ENCODE peak calls at places on chromosomes 6 and 20, in seven cellular contexts. E, O, Y, D, V, R and A are unnamed samples.

GRCh38 chr6:63671098-63671754 is 35.6 kb downstream of the PHF3 start:
- DNase-seq in V (no peak), Y (no peak), E (no peak), D (no peak), R (no peak), O (no peak), A (no peak)

GRCh38 chr20:44083220-44083933 is 103.6 kb downstream of the JPH2 start:
- DNase-seq in E (peak), Y (no peak), R (no peak), O (no peak), D (no peak), V (peak), A (no peak)

GRCh38 chr20:16018881-16019280 is 554.4 kb downstream of the KIF16B start:
- DNase-seq in V (no peak), O (no peak), E (no peak), R (no peak), D (no peak), Y (no peak), A (no peak)

GRCh38 chr6:37256692-37257319 is 766 bp upstream of the TBC1D22B start:
- DNase-seq in Y (no peak), R (no peak), E (no peak), O (no peak), V (no peak), D (no peak), A (no peak)

GRCh38 chr6:4189249-4189648 is 53.9 kb upstream of the ECI2 start:
- DNase-seq in V (no peak), D (no peak), R (no peak), E (no peak), O (no peak), Y (no peak), A (no peak)

GRCh38 chr20:52056203-52057062 is 135.1 kb downstream of the ZFP64 start:
- DNase-seq in R (no peak), D (no peak), E (no peak), O (no peak), V (no peak), Y (no peak), A (no peak)

GRCh38 chr6:137496909-137497721 is 2.9 kb upstream of the OLIG3 start:
- DNase-seq in V (no peak), O (no peak), R (no peak), Y (no peak), D (no peak), E (no peak), A (peak)

GRCh38 chr20:326645-327031 is 1.3 kb downstream of the SOX12 start:
- DNase-seq in Y (no peak), D (no peak), R (no peak), E (peak), O (peak), V (no peak), A (no peak)

GRCh38 chr20:36206641-36207040 is 29.6 kb upstream of the AAR2 start:
- DNase-seq in Y (no peak), E (no peak), R (no peak), D (no peak), V (no peak), O (no peak), A (no peak)

GRCh38 chr20:4108495-4109306 is 93.3 kb upstream of the RNF24 start:
- DNase-seq in E (no peak), R (peak), D (peak), V (peak), Y (peak), O (peak), A (peak)

GRCh38 chr6:146543211-146543939 is at the start of gene RAB32:
- DNase-seq in D (peak), Y (peak), O (peak), V (peak), R (peak), E (peak), A (peak)

GRCh38 chr6:121223930-121224329 is 110.3 kb downstream of the TBC1D32 start:
- DNase-seq in Y (no peak), R (no peak), O (no peak), E (no peak), V (no peak), D (no peak), A (no peak)

GRCh38 chr6:125818225-125818657 is 27.5 kb downstream of the NCOA7 start:
- DNase-seq in E (no peak), V (no peak), Y (no peak), O (no peak), D (no peak), R (no peak), A (no peak)

DNA sequence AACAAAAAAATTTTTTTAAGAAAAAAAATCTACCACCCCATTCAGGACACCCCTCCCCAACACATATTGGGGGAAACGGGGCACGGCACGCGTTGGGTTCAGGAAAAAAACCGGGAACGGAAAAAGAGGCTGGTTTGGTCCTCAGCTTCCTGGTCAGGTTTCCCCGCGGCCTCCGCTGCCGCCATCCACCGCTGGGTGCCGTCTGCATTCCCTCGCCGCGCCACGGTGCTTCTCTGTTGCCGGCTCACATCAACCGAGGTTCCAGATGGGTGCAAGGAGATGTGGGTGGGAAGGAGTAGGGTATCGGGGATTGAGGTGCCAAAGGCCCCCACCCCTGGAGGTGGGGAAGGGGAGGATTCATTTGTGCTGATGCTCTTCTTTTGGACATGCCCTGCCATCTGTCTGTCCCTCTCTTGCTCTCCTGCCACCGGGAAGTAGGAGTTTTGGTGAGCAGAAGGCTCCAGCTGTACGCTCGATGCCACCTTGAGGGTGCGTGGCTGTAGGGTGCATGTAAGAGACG is 5.8 kb downstream of the MCCD1 start:
- DNase-seq in O (no peak), R (no peak), V (no peak), E (peak), D (no peak), Y (no peak), A (no peak)
- TF ChIP-seq POLR2A in O (no peak), R (no peak), V (no peak), E (no peak), D (no peak), Y (no peak), A (no peak)

DNA sequence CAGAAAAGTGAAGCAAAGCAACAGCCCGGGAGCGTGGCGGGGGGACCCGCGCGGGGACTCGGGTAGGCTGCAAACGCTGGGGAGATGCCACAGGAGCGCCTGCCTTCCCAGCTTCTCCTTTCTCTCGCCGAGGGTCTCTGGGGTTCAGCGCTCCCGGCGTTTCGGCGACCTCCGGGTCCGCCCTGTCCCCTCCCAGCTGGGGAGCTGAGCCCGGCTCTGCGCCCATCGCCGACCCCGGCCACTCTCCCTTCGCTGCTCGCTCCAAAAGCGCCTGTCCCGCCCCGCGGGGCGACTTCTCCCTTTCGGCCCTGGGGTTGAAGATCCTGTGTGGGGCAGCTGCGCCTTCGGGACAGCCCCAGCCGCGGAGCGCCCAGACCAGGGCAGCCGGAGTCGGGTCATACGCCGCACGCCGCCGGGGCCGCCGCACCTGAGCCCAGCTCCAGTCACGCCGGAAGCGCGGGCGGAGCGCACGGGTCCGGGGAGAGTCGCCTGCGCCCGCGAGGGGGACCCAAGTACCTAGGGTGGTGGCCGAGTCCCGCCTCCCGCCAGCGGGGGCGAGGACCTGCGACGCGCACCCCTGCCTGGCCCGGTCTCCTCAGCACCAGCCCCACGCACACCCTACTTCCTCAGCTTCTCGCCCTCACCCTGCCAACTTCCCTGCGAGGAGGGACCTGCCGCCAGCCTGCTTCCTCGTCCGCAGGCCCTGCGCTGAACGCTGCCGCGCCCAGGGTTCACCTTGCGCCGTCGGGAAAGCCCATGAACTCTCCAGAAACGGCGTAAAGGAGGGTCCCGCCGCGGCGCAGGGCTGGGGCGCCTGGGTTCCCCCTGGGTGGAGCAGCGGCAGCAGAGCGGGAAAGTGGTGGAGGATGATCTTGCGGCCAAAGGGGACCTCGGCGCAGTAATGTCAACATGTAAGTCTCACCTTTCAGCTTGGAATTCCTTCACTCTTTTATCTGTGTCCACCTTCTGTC is at the start of gene ADGRG6:
- DNase-seq in R (peak), Y (no peak), D (no peak), E (peak), O (peak), V (peak), A (peak)
- TF ChIP-seq POLR2A in R (no peak), Y (no peak), D (no peak), E (no peak), O (no peak), V (no peak), A (no peak)

GRCh38 chr20:34311118-34312023 is 8.2 kb upstream of the AHCY start:
- DNase-seq in Y (no peak), D (no peak), V (no peak), O (peak), E (no peak), R (no peak), A (no peak)
- TF ChIP-seq POLR2A in Y (no peak), D (no peak), V (no peak), O (no peak), E (no peak), R (no peak), A (no peak)

DNA sequence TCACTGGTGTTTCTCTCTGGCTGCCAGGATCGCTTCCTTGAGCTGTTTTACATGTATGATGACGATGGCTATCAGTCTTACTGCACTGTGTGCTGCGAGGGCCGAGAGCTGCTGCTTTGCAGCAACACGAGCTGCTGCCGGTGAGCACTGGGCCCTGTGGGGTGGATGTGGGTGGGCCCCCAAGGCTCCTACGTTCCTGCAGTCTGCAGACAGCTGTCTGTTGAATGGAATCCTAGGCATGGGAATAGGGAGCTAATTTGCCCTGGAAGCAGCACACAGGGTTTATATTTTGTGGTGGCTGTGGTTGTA is 22.6 kb upstream of the MAPRE1 start:
- DNase-seq in R (no peak), O (no peak), Y (no peak), E (no peak), D (no peak), V (no peak), A (no peak)
- TF ChIP-seq POLR2A in R (no peak), O (no peak), Y (no peak), E (no peak), D (no peak), V (no peak), A (no peak)